ENCODE peak calls at places on chromosomes 5 and 9, in nine cellular contexts. One of them, this sample, is unnamed.

GRCh38 chr9:36873247-36873875 is 160.7 kb downstream of the PAX5 start:
- DNase-seq in effector memory CD4-positive, alpha-beta T cell: peak; percentile 25
- DNase-seq in endodermal cell: peak; percentile 90
- DNase-seq in SK-N-SH: peak; percentile 86
- DNase-seq in ovary: peak; percentile 59
- DNase-seq in RWPE1: peak; percentile 85
- DNase-seq in GM23338: peak; percentile 88
- DNase-seq in heart right ventricle: peak; percentile 56
- DNase-seq in GM12878: peak; percentile 28
- DNase-seq in this sample: no peak

GRCh38 chr5:56711191-56711590 is 104.2 kb upstream of the MAP3K1 start:
- DNase-seq in SK-N-SH: no peak
- DNase-seq in heart right ventricle: no peak
- DNase-seq in effector memory CD4-positive, alpha-beta T cell: no peak
- DNase-seq in endodermal cell: no peak
- DNase-seq in RWPE1: no peak
- DNase-seq in GM23338: no peak
- DNase-seq in ovary: no peak
- DNase-seq in GM12878: no peak
- DNase-seq in this sample: no peak

GRCh38 chr9:88947581-88948573 is 43.4 kb upstream of the S1PR3 start:
- DNase-seq in RWPE1: no peak
- DNase-seq in effector memory CD4-positive, alpha-beta T cell: no peak
- DNase-seq in endodermal cell: no peak
- DNase-seq in ovary: no peak
- DNase-seq in GM12878: no peak
- DNase-seq in GM23338: no peak
- DNase-seq in heart right ventricle: no peak
- DNase-seq in SK-N-SH: no peak
- DNase-seq in this sample: no peak

GRCh38 chr5:54692631-54693030 is 175.1 kb downstream of the SNX18 start:
- DNase-seq in SK-N-SH: no peak
- DNase-seq in GM12878: no peak
- DNase-seq in effector memory CD4-positive, alpha-beta T cell: no peak
- DNase-seq in RWPE1: no peak
- DNase-seq in GM23338: no peak
- DNase-seq in heart right ventricle: no peak
- DNase-seq in endodermal cell: no peak
- DNase-seq in ovary: no peak
- DNase-seq in this sample: no peak

GRCh38 chr5:115324021-115324420 is 27.6 kb upstream of the CCDC112 start:
- DNase-seq in ovary: no peak
- DNase-seq in endodermal cell: no peak
- DNase-seq in SK-N-SH: no peak
- DNase-seq in heart right ventricle: no peak
- DNase-seq in effector memory CD4-positive, alpha-beta T cell: no peak
- DNase-seq in GM12878: no peak
- DNase-seq in RWPE1: no peak
- DNase-seq in GM23338: no peak
- DNase-seq in this sample: no peak

GRCh38 chr5:66820630-66821207 is 224.5 kb downstream of the MAST4 start:
- DNase-seq in ovary: no peak
- DNase-seq in effector memory CD4-positive, alpha-beta T cell: no peak
- DNase-seq in GM12878: no peak
- DNase-seq in GM23338: no peak
- DNase-seq in RWPE1: no peak
- DNase-seq in SK-N-SH: no peak
- DNase-seq in endodermal cell: no peak
- DNase-seq in heart right ventricle: no peak
- DNase-seq in this sample: no peak

GRCh38 chr5:76851713-76852369 is 2.0 kb downstream of the S100Z start:
- DNase-seq in endodermal cell: no peak
- DNase-seq in RWPE1: no peak
- DNase-seq in GM23338: no peak
- DNase-seq in heart right ventricle: peak; percentile 41
- DNase-seq in ovary: no peak
- DNase-seq in SK-N-SH: no peak
- DNase-seq in effector memory CD4-positive, alpha-beta T cell: no peak
- DNase-seq in GM12878: no peak
- DNase-seq in this sample: no peak

GRCh38 chr5:51383494-51384081 is 340 bp downstream of the ISL1 start:
- DNase-seq in effector memory CD4-positive, alpha-beta T cell: no peak
- DNase-seq in SK-N-SH: peak; percentile 23
- DNase-seq in RWPE1: no peak
- DNase-seq in GM23338: no peak
- DNase-seq in ovary: no peak
- DNase-seq in heart right ventricle: no peak
- DNase-seq in endodermal cell: peak; percentile 74
- DNase-seq in GM12878: no peak
- DNase-seq in this sample: no peak

GRCh38 chr5:125277494-125278154 is 531.2 kb upstream of the ZNF608 start:
- DNase-seq in endodermal cell: no peak
- DNase-seq in GM12878: no peak
- DNase-seq in effector memory CD4-positive, alpha-beta T cell: no peak
- DNase-seq in GM23338: no peak
- DNase-seq in ovary: no peak
- DNase-seq in RWPE1: peak; percentile 99
- DNase-seq in SK-N-SH: no peak
- DNase-seq in heart right ventricle: no peak
- DNase-seq in this sample: no peak

GRCh38 chr5:119302916-119303897 is 52.6 kb upstream of the TNFAIP8 start:
- DNase-seq in heart right ventricle: peak; percentile 23
- DNase-seq in GM12878: no peak
- DNase-seq in SK-N-SH: no peak
- DNase-seq in ovary: no peak
- DNase-seq in endodermal cell: no peak
- DNase-seq in RWPE1: peak; percentile 71
- DNase-seq in GM23338: no peak
- DNase-seq in effector memory CD4-positive, alpha-beta T cell: no peak
- DNase-seq in this sample: no peak

GRCh38 chr5:147369742-147370374 is 135.0 kb downstream of the STK32A start:
- DNase-seq in GM12878: no peak
- DNase-seq in ovary: no peak
- DNase-seq in heart right ventricle: no peak
- DNase-seq in GM23338: peak; percentile 60
- DNase-seq in effector memory CD4-positive, alpha-beta T cell: no peak
- DNase-seq in RWPE1: peak; percentile 40
- DNase-seq in SK-N-SH: no peak
- DNase-seq in endodermal cell: no peak
- DNase-seq in this sample: no peak

GRCh38 chr5:3597002-3597726 is 1.5 kb downstream of the IRX1 start:
- DNase-seq in ovary: no peak
- DNase-seq in endodermal cell: peak; percentile 60
- DNase-seq in GM12878: no peak
- DNase-seq in effector memory CD4-positive, alpha-beta T cell: no peak
- DNase-seq in heart right ventricle: no peak
- DNase-seq in RWPE1: no peak
- DNase-seq in SK-N-SH: no peak
- DNase-seq in GM23338: peak; percentile 48
- DNase-seq in this sample: no peak

GRCh38 chr5:56003179-56003578 is 8.4 kb upstream of the IL6ST start:
- DNase-seq in RWPE1: peak; percentile 43
- DNase-seq in heart right ventricle: no peak
- DNase-seq in SK-N-SH: no peak
- DNase-seq in endodermal cell: no peak
- DNase-seq in effector memory CD4-positive, alpha-beta T cell: no peak
- DNase-seq in ovary: no peak
- DNase-seq in GM12878: no peak
- DNase-seq in GM23338: no peak
- DNase-seq in this sample: no peak

GRCh38 chr5:129904102-129904666 is at the start of gene CHSY3:
- DNase-seq in GM23338: peak; percentile 84
- DNase-seq in effector memory CD4-positive, alpha-beta T cell: no peak
- DNase-seq in RWPE1: peak; percentile 80
- DNase-seq in ovary: peak; percentile 71
- DNase-seq in heart right ventricle: peak; percentile 76
- DNase-seq in endodermal cell: peak; percentile 93
- DNase-seq in SK-N-SH: peak; percentile 71
- DNase-seq in GM12878: no peak
- DNase-seq in this sample: peak; percentile 92

GRCh38 chr5:156208271-156208670 is 118.7 kb upstream of the SGCD start:
- DNase-seq in RWPE1: no peak
- DNase-seq in ovary: no peak
- DNase-seq in endodermal cell: no peak
- DNase-seq in SK-N-SH: no peak
- DNase-seq in GM12878: no peak
- DNase-seq in effector memory CD4-positive, alpha-beta T cell: no peak
- DNase-seq in GM23338: peak; percentile 64
- DNase-seq in heart right ventricle: no peak
- DNase-seq in this sample: no peak

DNA sequence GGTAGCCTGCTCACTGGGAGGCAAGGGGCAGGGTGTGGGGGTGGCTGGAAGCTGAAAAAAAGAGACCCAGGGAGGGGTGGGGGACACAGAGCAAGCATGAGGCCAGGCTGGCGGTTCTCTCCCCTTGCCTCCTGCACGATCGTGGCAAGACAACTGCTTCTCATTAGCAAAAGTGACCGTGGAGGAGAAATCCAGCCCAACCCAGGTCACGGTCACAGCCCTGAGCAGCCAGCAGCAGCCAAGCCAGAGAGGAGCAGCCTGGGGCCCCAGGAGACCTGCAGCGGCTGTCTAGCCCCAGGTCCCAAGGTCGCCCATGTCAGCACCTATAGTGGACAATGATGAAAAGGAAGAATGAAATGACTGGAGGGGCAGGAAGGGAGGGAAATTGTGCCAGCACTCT is 89.1 kb downstream of the NRG2 start:
- DNase-seq in RWPE1: no peak
- DNase-seq in effector memory CD4-positive, alpha-beta T cell: no peak
- DNase-seq in GM23338: no peak
- DNase-seq in GM12878: no peak
- DNase-seq in ovary: no peak
- DNase-seq in heart right ventricle: no peak
- DNase-seq in endodermal cell: peak; percentile 46
- DNase-seq in SK-N-SH: peak; percentile 35
- DNase-seq in this sample: no peak
- H3K27ac ChIP-seq in RWPE1: no peak overlapping the region
- H3K27ac ChIP-seq in effector memory CD4-positive, alpha-beta T cell: no peak overlapping the region
- H3K27ac ChIP-seq in GM23338: no peak overlapping the region
- H3K27ac ChIP-seq in GM12878: no peak overlapping the region
- H3K27ac ChIP-seq in ovary: no peak overlapping the region
- H3K27ac ChIP-seq in heart right ventricle: no peak overlapping the region
- H3K27ac ChIP-seq in endodermal cell: no peak overlapping the region
- H3K27ac ChIP-seq in SK-N-SH: no peak overlapping the region
- H3K27ac ChIP-seq in this sample: no peak overlapping the region

GRCh38 chr9:127755558-127756060 is 20.5 kb upstream of the TOR2A start:
- DNase-seq in GM12878: no peak
- DNase-seq in RWPE1: no peak
- DNase-seq in heart right ventricle: no peak
- DNase-seq in endodermal cell: no peak
- DNase-seq in ovary: no peak
- DNase-seq in SK-N-SH: no peak
- DNase-seq in GM23338: no peak
- DNase-seq in effector memory CD4-positive, alpha-beta T cell: no peak
- DNase-seq in this sample: no peak

GRCh38 chr9:127754099-127754760 is 19.1 kb upstream of the TOR2A start:
- DNase-seq in RWPE1: peak; percentile 78
- DNase-seq in SK-N-SH: peak; percentile 95
- DNase-seq in heart right ventricle: no peak
- DNase-seq in ovary: no peak
- DNase-seq in GM12878: no peak
- DNase-seq in GM23338: peak; percentile 89
- DNase-seq in endodermal cell: peak; percentile 90
- DNase-seq in effector memory CD4-positive, alpha-beta T cell: no peak
- DNase-seq in this sample: no peak

GRCh38 chr9:127753148-127753547 is 18.1 kb upstream of the TOR2A start:
- DNase-seq in effector memory CD4-positive, alpha-beta T cell: no peak
- DNase-seq in GM23338: no peak
- DNase-seq in heart right ventricle: no peak
- DNase-seq in SK-N-SH: no peak
- DNase-seq in endodermal cell: no peak
- DNase-seq in RWPE1: no peak
- DNase-seq in ovary: no peak
- DNase-seq in GM12878: no peak
- DNase-seq in this sample: no peak

GRCh38 chr9:127754761-127755557 is 19.9 kb upstream of the TOR2A start:
- DNase-seq in effector memory CD4-positive, alpha-beta T cell: no peak
- DNase-seq in SK-N-SH: peak; percentile 97
- DNase-seq in ovary: no peak
- DNase-seq in GM12878: no peak
- DNase-seq in RWPE1: no peak
- DNase-seq in heart right ventricle: no peak
- DNase-seq in GM23338: peak; percentile 87
- DNase-seq in endodermal cell: peak; percentile 90
- DNase-seq in this sample: no peak

DNA sequence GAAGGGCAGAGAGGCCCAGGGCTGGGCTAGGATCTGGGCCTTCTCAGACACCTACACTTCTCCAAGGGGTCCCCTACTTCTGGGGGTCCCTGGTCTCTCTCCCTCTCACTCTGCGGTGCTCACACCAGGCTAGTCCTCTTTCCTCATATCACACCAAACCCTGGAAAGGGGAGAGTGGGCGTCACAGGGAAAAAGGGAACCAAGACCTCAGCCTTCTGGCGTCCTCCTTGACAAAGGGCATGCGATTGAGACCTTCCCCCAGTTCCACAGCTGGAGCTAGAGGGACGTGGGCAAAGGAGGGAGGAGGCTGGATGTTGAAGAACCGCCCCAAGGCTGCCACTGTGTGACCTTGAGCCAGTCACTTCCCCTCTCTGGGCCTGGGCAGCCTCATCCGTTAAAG is 18.5 kb upstream of the TOR2A start:
- DNase-seq in GM12878: no peak
- DNase-seq in effector memory CD4-positive, alpha-beta T cell: no peak
- DNase-seq in endodermal cell: no peak
- DNase-seq in SK-N-SH: no peak
- DNase-seq in GM23338: no peak
- DNase-seq in heart right ventricle: no peak
- DNase-seq in RWPE1: no peak
- DNase-seq in ovary: no peak
- DNase-seq in this sample: no peak
- H3K27ac ChIP-seq in GM12878: no peak overlapping the region
- H3K27ac ChIP-seq in effector memory CD4-positive, alpha-beta T cell: no peak overlapping the region
- H3K27ac ChIP-seq in endodermal cell: no peak overlapping the region
- H3K27ac ChIP-seq in SK-N-SH: peak overlapping the region; percentile 23
- H3K27ac ChIP-seq in GM23338: no peak overlapping the region
- H3K27ac ChIP-seq in heart right ventricle: peak overlapping the region; percentile 69
- H3K27ac ChIP-seq in RWPE1: no peak overlapping the region
- H3K27ac ChIP-seq in ovary: no peak overlapping the region
- H3K27ac ChIP-seq in this sample: no peak overlapping the region

GRCh38 chr5:172931001-172931536 is 28.2 kb upstream of the RPL26L1 start:
- DNase-seq in GM12878: no peak
- DNase-seq in effector memory CD4-positive, alpha-beta T cell: no peak
- DNase-seq in ovary: no peak
- DNase-seq in GM23338: no peak
- DNase-seq in endodermal cell: no peak
- DNase-seq in heart right ventricle: no peak
- DNase-seq in SK-N-SH: no peak
- DNase-seq in RWPE1: peak; percentile 87
- DNase-seq in this sample: peak; percentile 91
- H3K27ac ChIP-seq in GM12878: no peak overlapping the region
- H3K27ac ChIP-seq in effector memory CD4-positive, alpha-beta T cell: no peak overlapping the region
- H3K27ac ChIP-seq in ovary: no peak overlapping the region
- H3K27ac ChIP-seq in GM23338: no peak overlapping the region
- H3K27ac ChIP-seq in endodermal cell: no peak overlapping the region
- H3K27ac ChIP-seq in heart right ventricle: peak overlapping the region; percentile 76
- H3K27ac ChIP-seq in SK-N-SH: no peak overlapping the region
- H3K27ac ChIP-seq in RWPE1: peak overlapping the region; percentile 79
- H3K27ac ChIP-seq in this sample: peak overlapping the region; percentile 90

DNA sequence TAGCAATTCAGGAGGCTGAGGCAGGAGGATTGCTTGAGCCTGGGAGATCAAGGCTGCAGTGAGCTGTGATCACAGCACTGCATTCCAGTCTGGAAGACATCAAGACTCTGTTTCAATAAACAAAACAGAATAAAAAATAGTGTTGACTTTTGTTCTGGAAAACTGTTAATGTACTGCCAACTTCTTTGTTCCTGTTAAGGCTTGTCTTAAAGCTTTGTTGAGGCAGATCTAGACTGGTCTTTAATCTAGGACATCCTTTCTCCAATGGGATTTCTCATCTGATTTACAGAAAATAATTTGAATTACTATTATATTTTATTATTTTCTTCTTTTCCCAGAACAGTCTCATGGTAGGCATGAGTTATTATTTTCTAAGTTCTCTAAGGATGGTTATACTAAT is 26.0 kb downstream of the BDP1 start:
- DNase-seq in SK-N-SH: no peak
- DNase-seq in effector memory CD4-positive, alpha-beta T cell: no peak
- DNase-seq in GM12878: no peak
- DNase-seq in ovary: no peak
- DNase-seq in endodermal cell: no peak
- DNase-seq in RWPE1: no peak
- DNase-seq in heart right ventricle: no peak
- DNase-seq in GM23338: no peak
- DNase-seq in this sample: no peak
- H3K27ac ChIP-seq in SK-N-SH: no peak overlapping the region
- H3K27ac ChIP-seq in effector memory CD4-positive, alpha-beta T cell: no peak overlapping the region
- H3K27ac ChIP-seq in GM12878: no peak overlapping the region
- H3K27ac ChIP-seq in ovary: no peak overlapping the region
- H3K27ac ChIP-seq in endodermal cell: no peak overlapping the region
- H3K27ac ChIP-seq in RWPE1: peak overlapping the region; percentile 28
- H3K27ac ChIP-seq in heart right ventricle: no peak overlapping the region
- H3K27ac ChIP-seq in GM23338: no peak overlapping the region
- H3K27ac ChIP-seq in this sample: no peak overlapping the region

This sample was measured in coronary artery.